ENCODE peak calls at places on chromosomes 1 and 21, in six cellular contexts. L, A, J, C, H and I are unnamed samples.

GRCh38 chr1:248807067-248807737 is 18.5 kb downstream of the SH3BP5L start:
- DNase-seq in H (peak; percentile 62), J (peak; percentile 59), L (peak; percentile 48), C (no peak), A (no peak), I (no peak)

GRCh38 chr1:110483308-110483685 is 32.3 kb downstream of the PROK1 start:
- DNase-seq in A (no peak), L (peak; percentile 58), J (no peak), C (no peak), H (no peak), I (no peak)

GRCh38 chr21:15003463-15004135 is 61.2 kb downstream of the NRIP1 start:
- DNase-seq in J (no peak), H (no peak), A (no peak), L (no peak), C (no peak), I (no peak)

GRCh38 chr1:209527372-209527771 is 56.1 kb upstream of the CAMK1G start:
- DNase-seq in J (peak; percentile 57), C (no peak), L (no peak), H (peak; percentile 3), A (no peak), I (no peak)

GRCh38 chr1:201295861-201296260 is 12.6 kb downstream of the PKP1 start:
- DNase-seq in J (peak; percentile 58), C (peak; percentile 97), L (no peak), A (no peak), H (peak; percentile 52), I (no peak)

GRCh38 chr1:167474191-167474641 is 44.1 kb downstream of the CD247 start:
- DNase-seq in L (no peak), J (no peak), C (no peak), A (no peak), H (no peak), I (no peak)

GRCh38 chr1:109314805-109315204 is 8.0 kb upstream of the MYBPHL start:
- DNase-seq in H (peak; percentile 29), J (no peak), L (no peak), C (no peak), A (no peak), I (no peak)

GRCh38 chr1:150981177-150981804 is 801 bp upstream of the ANXA9 start:
- DNase-seq in A (no peak), L (no peak), H (no peak), J (no peak), C (no peak), I (no peak)

GRCh38 chr1:236717811-236718210 is 31.5 kb downstream of the ACTN2 start:
- DNase-seq in C (no peak), J (no peak), A (no peak), L (no peak), H (no peak), I (no peak)

GRCh38 chr21:39705849-39706248 is 39.1 kb upstream of the IGSF5 start:
- DNase-seq in L (no peak), C (no peak), J (no peak), A (no peak), H (no peak), I (no peak)

GRCh38 chr1:38735651-38736161 is 123.9 kb downstream of the RRAGC start:
- DNase-seq in J (peak; percentile 57), A (no peak), H (peak; percentile 79), L (no peak), C (no peak), I (no peak)

GRCh38 chr1:162035241-162035640 is 11.6 kb upstream of the OLFML2B start:
- DNase-seq in A (no peak), C (peak; percentile 77), J (peak; percentile 31), L (no peak), H (peak; percentile 33), I (no peak)

GRCh38 chr1:155977607-155978324 is 581 bp downstream of the ARHGEF2 start:
- DNase-seq in J (no peak), H (no peak), A (no peak), L (peak; percentile 55), C (peak; percentile 50), I (peak; percentile 82)

GRCh38 chr1:218480691-218481099 is 135.6 kb downstream of the TGFB2 start:
- DNase-seq in J (peak; percentile 91), C (peak; percentile 49), L (no peak), A (no peak), H (peak; percentile 56), I (no peak)

GRCh38 chr1:8423702-8424538 is 106.0 kb downstream of the SLC45A1 start:
- DNase-seq in C (peak; percentile 48), L (peak; percentile 30), A (peak; percentile 28), J (peak; percentile 59), H (peak; percentile 64), I (no peak)

GRCh38 chr1:228364068-228364705 is 42.4 kb downstream of the TRIM11 start:
- DNase-seq in C (no peak), H (no peak), J (no peak), L (no peak), A (no peak), I (no peak)

DNA sequence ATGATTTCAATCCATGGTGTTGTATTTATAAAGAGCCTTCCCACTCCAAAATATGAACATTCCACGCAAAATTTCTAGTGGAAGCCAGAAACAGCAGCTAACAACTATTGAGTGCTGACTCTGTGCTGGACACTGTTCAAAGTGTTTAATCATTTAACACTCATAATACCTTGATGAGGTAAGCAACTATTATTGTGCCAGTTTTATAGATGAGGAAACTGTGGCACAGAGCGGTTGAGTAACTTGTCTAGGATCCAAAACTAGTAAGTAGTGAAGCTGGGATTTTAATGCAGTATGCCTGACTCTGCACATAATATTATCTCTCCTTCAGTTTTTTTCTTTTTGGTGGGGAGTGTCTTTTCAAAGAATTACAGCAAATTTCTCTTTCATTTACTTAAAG is 228.3 kb downstream of the SLC35F3 start:
- DNase-seq in J (no peak), L (no peak), H (no peak), A (no peak), C (no peak), I (no peak)
- TF ChIP-seq CTCF in J (no peak), L (no peak), H (no peak), A (no peak), C (no peak), I (no peak)

GRCh38 chr1:34162852-34163766 is 1.9 kb downstream of the CSMD2 start:
- DNase-seq in H (peak; percentile 86), J (peak; percentile 70), A (peak; percentile 48), C (peak; percentile 24), L (peak; percentile 83), I (no peak)
- TF ChIP-seq CTCF in H (peak; percentile 75), J (peak; percentile 48), A (peak; percentile 70), C (peak; percentile 31), L (peak; percentile 78), I (peak; percentile 41)

GRCh38 chr1:198253259-198253658 is 96.5 kb downstream of the NEK7 start:
- DNase-seq in A (no peak), H (no peak), L (no peak), C (no peak), J (no peak), I (no peak)

GRCh38 chr1:198253668-198254067 is 96.9 kb downstream of the NEK7 start:
- DNase-seq in H (peak; percentile 45), A (no peak), C (peak; percentile 56), L (no peak), J (peak; percentile 63), I (no peak)

GRCh38 chr1:198255783-198256182 is 99.0 kb downstream of the NEK7 start:
- DNase-seq in L (no peak), H (no peak), C (no peak), A (no peak), J (no peak), I (no peak)

GRCh38 chr1:198254948-198255347 is 98.2 kb downstream of the NEK7 start:
- DNase-seq in C (no peak), A (no peak), J (no peak), H (no peak), L (no peak), I (no peak)

GRCh38 chr1:198254521-198254920 is 97.7 kb downstream of the NEK7 start:
- DNase-seq in C (no peak), L (no peak), A (no peak), J (peak; percentile 53), H (peak; percentile 51), I (no peak)
- TF ChIP-seq CTCF in C (no peak), L (no peak), A (no peak), J (peak; percentile 42), H (peak; percentile 29), I (no peak)

DNA sequence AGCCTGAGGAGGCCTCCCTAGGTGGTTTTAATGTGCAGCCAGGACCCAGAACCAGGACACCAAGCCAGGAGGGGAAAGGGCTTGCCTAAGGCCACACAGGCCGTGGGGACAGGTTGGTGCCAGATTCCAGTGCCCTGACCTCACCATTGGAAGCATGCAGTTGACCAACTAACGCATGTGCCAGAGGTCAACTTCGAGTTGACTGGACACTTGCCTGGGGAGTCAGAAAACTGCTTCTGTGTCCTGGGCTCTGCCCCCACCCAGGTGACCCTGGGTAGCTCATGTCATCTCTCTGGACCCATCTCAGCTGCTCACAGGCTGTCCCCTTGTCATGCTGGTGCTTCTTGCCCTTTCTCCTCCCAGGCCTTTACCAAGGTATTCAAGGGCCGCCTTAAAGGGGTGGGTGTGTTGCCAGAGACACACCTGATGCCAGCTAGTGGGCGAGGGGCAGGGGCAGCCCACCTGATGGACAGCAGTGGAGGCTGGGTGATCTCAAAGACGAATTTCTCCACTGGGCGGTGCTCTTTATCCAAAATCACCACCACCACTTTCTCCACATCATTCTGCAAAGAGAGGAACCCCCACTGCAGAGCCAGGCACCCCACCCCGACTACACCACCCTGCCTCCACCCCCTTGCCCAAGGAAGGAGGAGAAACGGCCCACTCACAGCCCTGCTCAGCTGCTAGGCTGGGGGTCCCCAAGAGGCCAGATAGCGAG is 4.4 kb downstream of the MAD2L2 start:
- DNase-seq in H (no peak), L (no peak), J (no peak), A (no peak), C (no peak), I (no peak)
- TF ChIP-seq CTCF in H (no peak), L (peak; percentile 11), J (no peak), A (no peak), C (no peak), I (no peak)

GRCh38 chr1:26296340-26297056 is 9.9 kb downstream of the UBXN11 start:
- DNase-seq in L (no peak), H (no peak), A (no peak), J (no peak), C (no peak), I (no peak)
- TF ChIP-seq CTCF in L (no peak), H (no peak), A (no peak), J (no peak), C (no peak), I (no peak)

DNA sequence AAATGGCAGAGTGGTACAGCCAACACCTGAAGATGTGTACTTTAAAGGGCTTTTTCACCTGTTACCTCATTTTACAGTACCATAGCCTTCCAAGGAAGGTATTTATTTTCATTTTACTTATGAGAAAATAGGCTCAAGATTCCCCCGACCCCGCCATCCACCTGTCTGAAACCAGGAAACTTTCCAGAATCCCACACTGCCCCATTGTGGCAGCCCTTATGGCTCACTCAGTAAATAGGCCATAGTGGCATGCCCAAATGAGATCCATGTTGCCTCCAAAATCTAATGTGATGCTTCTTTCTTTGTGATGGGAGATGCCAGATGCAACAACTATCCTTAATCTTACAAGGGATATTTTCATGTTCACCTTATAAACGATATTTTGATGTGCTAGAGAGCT is 97.8 kb downstream of the EBNA1BP2 start:
- DNase-seq in A (no peak), C (peak; percentile 36), L (no peak), H (no peak), J (no peak), I (no peak)
- TF ChIP-seq CTCF in A (no peak), C (no peak), L (no peak), H (no peak), J (no peak), I (peak; percentile 25)